ENCODE peak calls at places on chromosomes 2 and 18, in ten cellular contexts. S, T, D, H, E, W, U, A, Y and M are unnamed samples.

GRCh38 chr18:13217466-13217961 is 1.0 kb upstream of the LDLRAD4 start:
- DNase-seq in S (peak; percentile 21), T (peak; percentile 11), D (peak; percentile 36), H (no peak), E (peak; percentile 21), W (peak; percentile 87), U (no peak), A (peak; percentile 34), Y (peak; percentile 52), M (peak; percentile 75)

GRCh38 chr2:217222511-217222910 is 362.6 kb upstream of the TNP1 start:
- DNase-seq in S (no peak), T (no peak), D (no peak), H (no peak), E (peak; percentile 96), W (no peak), U (no peak), A (no peak), Y (no peak), M (no peak)

GRCh38 chr18:74682998-74683311 is 85.3 kb downstream of the ZNF407 start:
- DNase-seq in S (no peak), T (no peak), D (no peak), H (no peak), E (no peak), W (no peak), U (no peak), A (peak; percentile 35), Y (no peak), M (no peak)

GRCh38 chr2:18991177-18992168 is 366.9 kb downstream of the OSR1 start:
- DNase-seq in S (no peak), T (no peak), D (peak; percentile 99), H (no peak), E (no peak), W (no peak), U (peak; percentile 71), A (peak; percentile 82), Y (no peak), M (no peak)

GRCh38 chr2:54666741-54667639 is 56.5 kb upstream of the EML6 start:
- DNase-seq in S (no peak), T (no peak), D (no peak), H (no peak), E (peak; percentile 14), W (no peak), U (no peak), A (peak; percentile 49), Y (no peak), M (no peak)

GRCh38 chr2:230775737-230776136 is 63.1 kb downstream of the CAB39 start:
- DNase-seq in S (no peak), T (no peak), D (no peak), H (no peak), E (no peak), W (no peak), U (no peak), A (no peak), Y (no peak), M (no peak)

GRCh38 chr2:64345998-64346397 is 108.0 kb upstream of the LGALSL start:
- DNase-seq in S (no peak), T (no peak), D (no peak), H (no peak), E (no peak), W (no peak), U (no peak), A (no peak), Y (no peak), M (no peak)

GRCh38 chr2:101396352-101396717 is 9.0 kb upstream of the CREG2 start:
- DNase-seq in S (no peak), T (no peak), D (no peak), H (no peak), E (no peak), W (no peak), U (peak; percentile 85), A (peak; percentile 96), Y (no peak), M (no peak)

GRCh38 chr18:35782926-35783325 is 189.6 kb upstream of the RMP24 start:
- DNase-seq in S (no peak), T (no peak), D (no peak), H (no peak), E (peak; percentile 58), W (no peak), U (no peak), A (no peak), Y (no peak), M (no peak)

GRCh38 chr2:156031121-156031520 is 301.4 kb downstream of the NR4A2 start:
- DNase-seq in S (no peak), T (no peak), D (no peak), H (no peak), E (no peak), W (no peak), U (peak; percentile 13), A (no peak), Y (no peak), M (no peak)

GRCh38 chr2:184326076-184326475 is 272.3 kb upstream of the ZNF804A start:
- DNase-seq in S (no peak), T (no peak), D (peak; percentile 70), H (peak; percentile 91), E (no peak), W (no peak), U (no peak), A (no peak), Y (no peak), M (no peak)

GRCh38 chr2:62114564-62114963 is 81.4 kb upstream of the B3GNT2 start:
- DNase-seq in S (no peak), T (no peak), D (no peak), H (no peak), E (no peak), W (no peak), U (no peak), A (no peak), Y (no peak), M (no peak)

GRCh38 chr2:108413731-108414130 is 35.3 kb upstream of the GCC2 start:
- DNase-seq in S (no peak), T (no peak), D (no peak), H (no peak), E (no peak), W (no peak), U (no peak), A (peak; percentile 46), Y (no peak), M (no peak)

GRCh38 chr18:47970664-47971523 is 40.4 kb upstream of the SMAD2 start:
- DNase-seq in S (no peak), T (no peak), D (no peak), H (no peak), E (peak; percentile 86), W (no peak), U (no peak), A (no peak), Y (no peak), M (no peak)

GRCh38 chr18:26225915-26226228 is 373 bp upstream of the TAF4B start:
- DNase-seq in S (no peak), T (no peak), D (no peak), H (no peak), E (no peak), W (no peak), U (no peak), A (no peak), Y (no peak), M (no peak)

GRCh38 chr2:88074854-88075292 is 7.2 kb downstream of the SMYD1 start:
- DNase-seq in S (no peak), T (no peak), D (peak; percentile 47), H (no peak), E (peak; percentile 84), W (no peak), U (peak; percentile 25), A (peak; percentile 85), Y (no peak), M (no peak)

GRCh38 chr2:218282173-218282991 is 9.9 kb downstream of the TMBIM1 start:
- DNase-seq in S (no peak), T (no peak), D (no peak), H (no peak), E (no peak), W (no peak), U (no peak), A (peak; percentile 89), Y (no peak), M (no peak)

GRCh38 chr2:75528221-75528977 is 32.3 kb downstream of the EVA1A start:
- DNase-seq in S (no peak), T (no peak), D (no peak), H (no peak), E (no peak), W (no peak), U (peak; percentile 18), A (peak; percentile 51), Y (no peak), M (no peak)

GRCh38 chr2:45170191-45170975 is 161.1 kb upstream of the SIX2 start:
- DNase-seq in S (no peak), T (no peak), D (no peak), H (no peak), E (no peak), W (peak; percentile 84), U (no peak), A (no peak), Y (no peak), M (no peak)

GRCh38 chr18:48608581-48608980 is 69.8 kb downstream of the CTIF start:
- DNase-seq in S (no peak), T (no peak), D (no peak), H (no peak), E (no peak), W (no peak), U (no peak), A (no peak), Y (no peak), M (no peak)

GRCh38 chr2:239379641-239380170 is 21.1 kb downstream of the HDAC4 start:
- DNase-seq in S (no peak), T (no peak), D (no peak), H (no peak), E (no peak), W (peak; percentile 38), U (no peak), A (no peak), Y (no peak), M (peak; percentile 22)

GRCh38 chr2:216696751-216697560 is 1.6 kb upstream of the IGFBP5 start:
- DNase-seq in S (no peak), T (no peak), D (no peak), H (peak; percentile 11), E (peak; percentile 53), W (peak; percentile 36), U (peak; percentile 59), A (peak; percentile 73), Y (no peak), M (peak; percentile 43)

GRCh38 chr2:96098900-96099590 is 17.3 kb downstream of the ADRA2B start:
- DNase-seq in S (no peak), T (no peak), D (no peak), H (no peak), E (no peak), W (no peak), U (no peak), A (no peak), Y (peak; percentile 11), M (no peak)

GRCh38 chr2:228545041-228545440 is 363.6 kb upstream of the SPHKAP start:
- DNase-seq in S (no peak), T (no peak), D (no peak), H (no peak), E (no peak), W (no peak), U (peak; percentile 83), A (peak; percentile 77), Y (no peak), M (no peak)

GRCh38 chr2:226354434-226354833 is 445.2 kb downstream of the IRS1 start:
- DNase-seq in S (no peak), T (no peak), D (peak; percentile 67), H (no peak), E (no peak), W (no peak), U (peak; percentile 64), A (peak; percentile 14), Y (no peak), M (peak; percentile 16)

GRCh38 chr18:23068692-23069305 is 66.5 kb upstream of the CABLES1 start:
- DNase-seq in S (no peak), T (no peak), D (no peak), H (no peak), E (peak; percentile 72), W (no peak), U (no peak), A (no peak), Y (no peak), M (no peak)

GRCh38 chr2:151644580-151644979 is 89.7 kb downstream of the NEB start:
- DNase-seq in S (no peak), T (no peak), D (no peak), H (no peak), E (no peak), W (no peak), U (no peak), A (no peak), Y (no peak), M (no peak)

GRCh38 chr2:235444101-235444597 is 49.7 kb upstream of the AGAP1 start:
- DNase-seq in S (no peak), T (no peak), D (no peak), H (no peak), E (no peak), W (no peak), U (peak; percentile 37), A (no peak), Y (no peak), M (peak; percentile 62)